ENCODE peak calls at places on chromosome 15, in seven cellular contexts. One of them, this sample, is unnamed.

GRCh38 chr15:31280037-31280830 is 46.4 kb upstream of the KLF13 start:
- DNase-seq in pancreas: peak
- DNase-seq in OCI-LY7: no peak
- DNase-seq in T-helper 1 cell: no peak
- DNase-seq in SK-MEL-5: peak
- DNase-seq in activated T-helper 1 cell treated with Interleukin-2 at 50 U/mL for 16 hours: no peak
- DNase-seq in GM04504: no peak
- DNase-seq in this sample: no peak

GRCh38 chr15:53671545-53671944 is 87.9 kb downstream of the WDR72 start:
- DNase-seq in pancreas: no peak
- DNase-seq in OCI-LY7: no peak
- DNase-seq in T-helper 1 cell: no peak
- DNase-seq in SK-MEL-5: no peak
- DNase-seq in activated T-helper 1 cell treated with Interleukin-2 at 50 U/mL for 16 hours: no peak
- DNase-seq in GM04504: no peak
- DNase-seq in this sample: no peak

GRCh38 chr15:70851889-70852288 is 2.1 kb downstream of the LARP6 start:
- DNase-seq in pancreas: no peak
- DNase-seq in OCI-LY7: no peak
- DNase-seq in T-helper 1 cell: no peak
- DNase-seq in SK-MEL-5: no peak
- DNase-seq in activated T-helper 1 cell treated with Interleukin-2 at 50 U/mL for 16 hours: no peak
- DNase-seq in GM04504: no peak
- DNase-seq in this sample: no peak

GRCh38 chr15:85621096-85621495 is 173.6 kb downstream of the KLHL25 start:
- DNase-seq in pancreas: no peak
- DNase-seq in OCI-LY7: no peak
- DNase-seq in T-helper 1 cell: no peak
- DNase-seq in SK-MEL-5: peak
- DNase-seq in activated T-helper 1 cell treated with Interleukin-2 at 50 U/mL for 16 hours: no peak
- DNase-seq in GM04504: no peak
- DNase-seq in this sample: no peak

GRCh38 chr15:38530113-38530512 is 34.5 kb downstream of the RASGRP1 start:
- DNase-seq in pancreas: no peak
- DNase-seq in OCI-LY7: no peak
- DNase-seq in T-helper 1 cell: no peak
- DNase-seq in SK-MEL-5: no peak
- DNase-seq in activated T-helper 1 cell treated with Interleukin-2 at 50 U/mL for 16 hours: no peak
- DNase-seq in GM04504: no peak
- DNase-seq in this sample: no peak

GRCh38 chr15:62506217-62506805 is 341.2 kb upstream of the C2CD4B start:
- DNase-seq in pancreas: no peak
- DNase-seq in OCI-LY7: no peak
- DNase-seq in T-helper 1 cell: no peak
- DNase-seq in SK-MEL-5: peak
- DNase-seq in activated T-helper 1 cell treated with Interleukin-2 at 50 U/mL for 16 hours: no peak
- DNase-seq in GM04504: peak
- DNase-seq in this sample: peak

GRCh38 chr15:82680200-82681102 is 29.2 kb downstream of the AP3B2 start:
- DNase-seq in pancreas: peak
- DNase-seq in OCI-LY7: peak
- DNase-seq in T-helper 1 cell: peak
- DNase-seq in SK-MEL-5: peak
- DNase-seq in activated T-helper 1 cell treated with Interleukin-2 at 50 U/mL for 16 hours: peak
- DNase-seq in GM04504: no peak
- DNase-seq in this sample: no peak

GRCh38 chr15:34349769-34350168 is 6.7 kb downstream of the NUTM1 start:
- DNase-seq in pancreas: no peak
- DNase-seq in OCI-LY7: no peak
- DNase-seq in T-helper 1 cell: no peak
- DNase-seq in SK-MEL-5: no peak
- DNase-seq in activated T-helper 1 cell treated with Interleukin-2 at 50 U/mL for 16 hours: no peak
- DNase-seq in GM04504: no peak
- DNase-seq in this sample: no peak

GRCh38 chr15:63497642-63498100 is 6.7 kb upstream of the USP3 start:
- DNase-seq in pancreas: no peak
- DNase-seq in OCI-LY7: peak
- DNase-seq in T-helper 1 cell: peak
- DNase-seq in SK-MEL-5: no peak
- DNase-seq in activated T-helper 1 cell treated with Interleukin-2 at 50 U/mL for 16 hours: peak
- DNase-seq in GM04504: no peak
- DNase-seq in this sample: no peak

GRCh38 chr15:59170295-59170881 is 36.3 kb upstream of the LDHAL6B start:
- DNase-seq in pancreas: peak
- DNase-seq in OCI-LY7: no peak
- DNase-seq in T-helper 1 cell: no peak
- DNase-seq in SK-MEL-5: no peak
- DNase-seq in activated T-helper 1 cell treated with Interleukin-2 at 50 U/mL for 16 hours: no peak
- DNase-seq in GM04504: peak
- DNase-seq in this sample: no peak

GRCh38 chr15:40198364-40199085 is 37.7 kb downstream of the BUB1B start:
- DNase-seq in pancreas: no peak
- DNase-seq in OCI-LY7: no peak
- DNase-seq in T-helper 1 cell: no peak
- DNase-seq in SK-MEL-5: no peak
- DNase-seq in activated T-helper 1 cell treated with Interleukin-2 at 50 U/mL for 16 hours: no peak
- DNase-seq in GM04504: no peak
- DNase-seq in this sample: no peak

GRCh38 chr15:29942548-29942947 is 120.3 kb upstream of the TJP1 start:
- DNase-seq in pancreas: no peak
- DNase-seq in OCI-LY7: no peak
- DNase-seq in T-helper 1 cell: no peak
- DNase-seq in SK-MEL-5: no peak
- DNase-seq in activated T-helper 1 cell treated with Interleukin-2 at 50 U/mL for 16 hours: no peak
- DNase-seq in GM04504: no peak
- DNase-seq in this sample: no peak

GRCh38 chr15:69548771-69549170 is 96.2 kb downstream of the RPLP1 start:
- DNase-seq in pancreas: no peak
- DNase-seq in OCI-LY7: no peak
- DNase-seq in T-helper 1 cell: no peak
- DNase-seq in SK-MEL-5: no peak
- DNase-seq in activated T-helper 1 cell treated with Interleukin-2 at 50 U/mL for 16 hours: no peak
- DNase-seq in GM04504: no peak
- DNase-seq in this sample: no peak

GRCh38 chr15:91522609-91523332 is 330.7 kb upstream of the SLCO3A1 start:
- DNase-seq in pancreas: no peak
- DNase-seq in OCI-LY7: no peak
- DNase-seq in T-helper 1 cell: peak
- DNase-seq in SK-MEL-5: peak
- DNase-seq in activated T-helper 1 cell treated with Interleukin-2 at 50 U/mL for 16 hours: no peak
- DNase-seq in GM04504: peak
- DNase-seq in this sample: no peak

GRCh38 chr15:96160269-96160668 is 170.2 kb upstream of the NR2F2 start:
- DNase-seq in pancreas: peak
- DNase-seq in OCI-LY7: no peak
- DNase-seq in T-helper 1 cell: no peak
- DNase-seq in SK-MEL-5: no peak
- DNase-seq in activated T-helper 1 cell treated with Interleukin-2 at 50 U/mL for 16 hours: no peak
- DNase-seq in GM04504: no peak
- DNase-seq in this sample: no peak

GRCh38 chr15:88127477-88127799 is 129.1 kb downstream of the NTRK3 start:
- DNase-seq in pancreas: no peak
- DNase-seq in OCI-LY7: no peak
- DNase-seq in T-helper 1 cell: no peak
- DNase-seq in SK-MEL-5: no peak
- DNase-seq in activated T-helper 1 cell treated with Interleukin-2 at 50 U/mL for 16 hours: no peak
- DNase-seq in GM04504: no peak
- DNase-seq in this sample: no peak

GRCh38 chr15:56076651-56077050 is 83.2 kb upstream of the NEDD4 start:
- DNase-seq in pancreas: no peak
- DNase-seq in OCI-LY7: no peak
- DNase-seq in T-helper 1 cell: no peak
- DNase-seq in SK-MEL-5: no peak
- DNase-seq in activated T-helper 1 cell treated with Interleukin-2 at 50 U/mL for 16 hours: no peak
- DNase-seq in GM04504: no peak
- DNase-seq in this sample: no peak

GRCh38 chr15:99706557-99707303 is 26.5 kb downstream of the LYSMD4 start:
- DNase-seq in pancreas: no peak
- DNase-seq in OCI-LY7: no peak
- DNase-seq in T-helper 1 cell: no peak
- DNase-seq in SK-MEL-5: no peak
- DNase-seq in activated T-helper 1 cell treated with Interleukin-2 at 50 U/mL for 16 hours: no peak
- DNase-seq in GM04504: no peak
- DNase-seq in this sample: no peak

GRCh38 chr15:38671675-38672141 is 107.1 kb upstream of the RASGRP1 start:
- DNase-seq in pancreas: no peak
- DNase-seq in OCI-LY7: peak
- DNase-seq in T-helper 1 cell: peak
- DNase-seq in SK-MEL-5: no peak
- DNase-seq in activated T-helper 1 cell treated with Interleukin-2 at 50 U/mL for 16 hours: no peak
- DNase-seq in GM04504: no peak
- DNase-seq in this sample: no peak

GRCh38 chr15:38885001-38885400 is 320.4 kb upstream of the RASGRP1 start:
- DNase-seq in pancreas: no peak
- DNase-seq in OCI-LY7: no peak
- DNase-seq in T-helper 1 cell: no peak
- DNase-seq in SK-MEL-5: peak
- DNase-seq in activated T-helper 1 cell treated with Interleukin-2 at 50 U/mL for 16 hours: no peak
- DNase-seq in GM04504: peak
- DNase-seq in this sample: no peak